ENCODE peak calls at places on chromosomes 7 and 10, in six cellular contexts. One of them, this sample, is unnamed.
A peak's percentile ranks its signal among the peaks of the same experiment; 100 is the strongest.

GRCh38 chr7:4707134-4707651 is 25.1 kb downstream of the FOXK1 start:
- DNase-seq in activated CD8-positive, alpha-beta memory T cell treated with anti-CD3 and anti-CD28 coated beads for 48 hours: no peak
- DNase-seq in RWPE2: no peak
- DNase-seq in GM04504: no peak
- DNase-seq in DMS153: peak; percentile 82
- DNase-seq in G401: peak; percentile 62
- DNase-seq in this sample: no peak

GRCh38 chr7:2785071-2785500 is 59.0 kb downstream of the GNA12 start:
- DNase-seq in activated CD8-positive, alpha-beta memory T cell treated with anti-CD3 and anti-CD28 coated beads for 48 hours: no peak
- DNase-seq in RWPE2: no peak
- DNase-seq in GM04504: no peak
- DNase-seq in DMS153: no peak
- DNase-seq in G401: no peak
- DNase-seq in this sample: no peak

GRCh38 chr10:8600192-8600591 is 545.7 kb downstream of the GATA3 start:
- DNase-seq in activated CD8-positive, alpha-beta memory T cell treated with anti-CD3 and anti-CD28 coated beads for 48 hours: no peak
- DNase-seq in RWPE2: no peak
- DNase-seq in GM04504: no peak
- DNase-seq in DMS153: no peak
- DNase-seq in G401: no peak
- DNase-seq in this sample: no peak

GRCh38 chr7:86786376-86786775 is 142.7 kb downstream of the GRM3 start:
- DNase-seq in activated CD8-positive, alpha-beta memory T cell treated with anti-CD3 and anti-CD28 coated beads for 48 hours: no peak
- DNase-seq in RWPE2: no peak
- DNase-seq in GM04504: no peak
- DNase-seq in DMS153: no peak
- DNase-seq in G401: no peak
- DNase-seq in this sample: no peak

GRCh38 chr7:105399043-105399725 is 10.5 kb upstream of the SRPK2 start:
- DNase-seq in activated CD8-positive, alpha-beta memory T cell treated with anti-CD3 and anti-CD28 coated beads for 48 hours: no peak
- DNase-seq in RWPE2: no peak
- DNase-seq in GM04504: no peak
- DNase-seq in DMS153: no peak
- DNase-seq in G401: no peak
- DNase-seq in this sample: no peak

GRCh38 chr7:130560972-130561371 is 69.1 kb downstream of the MEST start:
- DNase-seq in activated CD8-positive, alpha-beta memory T cell treated with anti-CD3 and anti-CD28 coated beads for 48 hours: no peak
- DNase-seq in RWPE2: no peak
- DNase-seq in GM04504: peak; percentile 5
- DNase-seq in DMS153: peak; percentile 9
- DNase-seq in G401: no peak
- DNase-seq in this sample: peak; percentile 8

GRCh38 chr10:5447071-5447470 is 34.7 kb downstream of the NET1 start:
- DNase-seq in activated CD8-positive, alpha-beta memory T cell treated with anti-CD3 and anti-CD28 coated beads for 48 hours: no peak
- DNase-seq in RWPE2: no peak
- DNase-seq in GM04504: no peak
- DNase-seq in DMS153: no peak
- DNase-seq in G401: no peak
- DNase-seq in this sample: no peak

GRCh38 chr10:5618042-5618441 is 48.4 kb downstream of the ASB13 start:
- DNase-seq in activated CD8-positive, alpha-beta memory T cell treated with anti-CD3 and anti-CD28 coated beads for 48 hours: no peak
- DNase-seq in RWPE2: no peak
- DNase-seq in GM04504: no peak
- DNase-seq in DMS153: no peak
- DNase-seq in G401: no peak
- DNase-seq in this sample: no peak

GRCh38 chr10:86668297-86669165 is at the start of gene LDB3:
- DNase-seq in activated CD8-positive, alpha-beta memory T cell treated with anti-CD3 and anti-CD28 coated beads for 48 hours: no peak
- DNase-seq in RWPE2: no peak
- DNase-seq in GM04504: no peak
- DNase-seq in DMS153: peak; percentile 62
- DNase-seq in G401: no peak
- DNase-seq in this sample: no peak

GRCh38 chr10:78337016-78337415 is 303.4 kb downstream of the RPS24 start:
- DNase-seq in activated CD8-positive, alpha-beta memory T cell treated with anti-CD3 and anti-CD28 coated beads for 48 hours: no peak
- DNase-seq in RWPE2: peak; percentile 12
- DNase-seq in GM04504: no peak
- DNase-seq in DMS153: no peak
- DNase-seq in G401: no peak
- DNase-seq in this sample: no peak

GRCh38 chr7:75869776-75870379 is 9.0 kb upstream of the RHBDD2 start:
- DNase-seq in activated CD8-positive, alpha-beta memory T cell treated with anti-CD3 and anti-CD28 coated beads for 48 hours: no peak
- DNase-seq in RWPE2: no peak
- DNase-seq in GM04504: no peak
- DNase-seq in DMS153: no peak
- DNase-seq in G401: no peak
- DNase-seq in this sample: no peak

GRCh38 chr10:118571123-118571522 is 24.3 kb downstream of the PRLHR start:
- DNase-seq in activated CD8-positive, alpha-beta memory T cell treated with anti-CD3 and anti-CD28 coated beads for 48 hours: no peak
- DNase-seq in RWPE2: no peak
- DNase-seq in GM04504: no peak
- DNase-seq in DMS153: no peak
- DNase-seq in G401: peak; percentile 25
- DNase-seq in this sample: peak; percentile 68

GRCh38 chr10:61452655-61453641 is at the start of gene TMEM26:
- DNase-seq in activated CD8-positive, alpha-beta memory T cell treated with anti-CD3 and anti-CD28 coated beads for 48 hours: no peak
- DNase-seq in RWPE2: peak; percentile 55
- DNase-seq in GM04504: no peak
- DNase-seq in DMS153: no peak
- DNase-seq in G401: peak; percentile 4
- DNase-seq in this sample: peak; percentile 18

GRCh38 chr7:23026164-23026563 is 12.2 kb upstream of the HYCC1 start:
- DNase-seq in activated CD8-positive, alpha-beta memory T cell treated with anti-CD3 and anti-CD28 coated beads for 48 hours: no peak
- DNase-seq in RWPE2: no peak
- DNase-seq in GM04504: no peak
- DNase-seq in DMS153: no peak
- DNase-seq in G401: no peak
- DNase-seq in this sample: no peak

GRCh38 chr10:5117021-5117420 is 22.8 kb downstream of the AKR1C3 start:
- DNase-seq in activated CD8-positive, alpha-beta memory T cell treated with anti-CD3 and anti-CD28 coated beads for 48 hours: no peak
- DNase-seq in RWPE2: no peak
- DNase-seq in GM04504: no peak
- DNase-seq in DMS153: no peak
- DNase-seq in G401: no peak
- DNase-seq in this sample: no peak

GRCh38 chr7:1028775-1029636 is 15.3 kb upstream of the GPR146 start:
- DNase-seq in activated CD8-positive, alpha-beta memory T cell treated with anti-CD3 and anti-CD28 coated beads for 48 hours: peak; percentile 31
- DNase-seq in RWPE2: peak; percentile 90
- DNase-seq in GM04504: peak; percentile 87
- DNase-seq in DMS153: peak; percentile 66
- DNase-seq in G401: peak; percentile 90
- DNase-seq in this sample: peak; percentile 85

GRCh38 chr7:112272921-112273561 is 66.5 kb downstream of the ZNF277 start:
- DNase-seq in activated CD8-positive, alpha-beta memory T cell treated with anti-CD3 and anti-CD28 coated beads for 48 hours: no peak
- DNase-seq in RWPE2: no peak
- DNase-seq in GM04504: no peak
- DNase-seq in DMS153: peak; percentile 64
- DNase-seq in G401: no peak
- DNase-seq in this sample: no peak

GRCh38 chr10:79263951-79264350 is 83.3 kb upstream of the PPIF start:
- DNase-seq in activated CD8-positive, alpha-beta memory T cell treated with anti-CD3 and anti-CD28 coated beads for 48 hours: no peak
- DNase-seq in RWPE2: no peak
- DNase-seq in GM04504: no peak
- DNase-seq in DMS153: no peak
- DNase-seq in G401: no peak
- DNase-seq in this sample: no peak

GRCh38 chr7:142906643-142907042 is 21.1 kb upstream of the TRPV6 start:
- DNase-seq in activated CD8-positive, alpha-beta memory T cell treated with anti-CD3 and anti-CD28 coated beads for 48 hours: no peak
- DNase-seq in RWPE2: no peak
- DNase-seq in GM04504: no peak
- DNase-seq in DMS153: no peak
- DNase-seq in G401: no peak
- DNase-seq in this sample: no peak

GRCh38 chr7:13879994-13880686 is 109.3 kb downstream of the ETV1 start:
- DNase-seq in activated CD8-positive, alpha-beta memory T cell treated with anti-CD3 and anti-CD28 coated beads for 48 hours: no peak
- DNase-seq in RWPE2: no peak
- DNase-seq in GM04504: peak; percentile 28
- DNase-seq in DMS153: no peak
- DNase-seq in G401: no peak
- DNase-seq in this sample: no peak

GRCh38 chr7:74722045-74722603 is 51.7 kb upstream of the NCF1 start:
- DNase-seq in activated CD8-positive, alpha-beta memory T cell treated with anti-CD3 and anti-CD28 coated beads for 48 hours: no peak
- DNase-seq in RWPE2: no peak
- DNase-seq in GM04504: no peak
- DNase-seq in DMS153: no peak
- DNase-seq in G401: no peak
- DNase-seq in this sample: no peak

GRCh38 chr10:118844731-118845573 is 90.2 kb upstream of the CACUL1 start:
- DNase-seq in activated CD8-positive, alpha-beta memory T cell treated with anti-CD3 and anti-CD28 coated beads for 48 hours: no peak
- DNase-seq in RWPE2: no peak
- DNase-seq in GM04504: no peak
- DNase-seq in DMS153: no peak
- DNase-seq in G401: no peak
- DNase-seq in this sample: no peak